ENCODE peak calls at places on chromosomes 13 and 19, in four cellular contexts. G, J, E and W are unnamed samples.

GRCh38 chr19:28424041-28424440 is 788.9 kb downstream of the UQCRFS1 start:
- DNase-seq in G (no peak), J (no peak), E (no peak), W (no peak)

GRCh38 chr13:42876810-42877550 is 95.6 kb downstream of the FAM216B start:
- DNase-seq in G (no peak), J (no peak), E (no peak), W (no peak)

GRCh38 chr13:51976423-51976822 is 34.8 kb downstream of the ATP7B start:
- DNase-seq in G (no peak), J (no peak), E (no peak), W (no peak)

GRCh38 chr19:29315566-29315965 is 102.6 kb upstream of the UQCRFS1 start:
- DNase-seq in G (no peak), J (no peak), E (no peak), W (no peak)

GRCh38 chr19:51003316-51003715 is 1.9 kb upstream of the KLK8 start:
- DNase-seq in G (no peak), J (no peak), E (no peak), W (no peak)

GRCh38 chr19:31226536-31226935 is 122.7 kb downstream of the TSHZ3 start:
- DNase-seq in G (no peak), J (no peak), E (no peak), W (no peak)

GRCh38 chr19:55173717-55174409 is 6.2 kb downstream of the SYT5 start:
- DNase-seq in G (peak), J (no peak), E (no peak), W (peak)

GRCh38 chr19:35278578-35279284 is 3.6 kb upstream of the HAMP start:
- DNase-seq in G (no peak), J (no peak), E (no peak), W (no peak)

GRCh38 chr19:4969772-4970531 is 1.0 kb downstream of the KDM4B start:
- DNase-seq in G (no peak), J (no peak), E (no peak), W (peak)